ENCODE peak calls at places on chromosomes 12 and 14, in six cellular contexts. K is GM10248, B is GM20000, N is GM12865, F is RWPE1, U is ovary. Z is an unnamed sample.

GRCh38 chr12:57011438-57012424 is 4.6 kb downstream of the TAC3 start:
- DNase-seq in K (peak), B (peak), N (peak), F (no peak), U (no peak), Z (no peak)

GRCh38 chr14:100824156-100824555 is 1.8 kb upstream of the MEG3 start:
- DNase-seq in K (no peak), B (no peak), N (no peak), F (no peak), U (peak), Z (no peak)

GRCh38 chr14:55077155-55077554 is 25.7 kb downstream of the MAPK1IP1L start:
- DNase-seq in K (no peak), B (no peak), N (peak), F (peak), U (no peak), Z (peak)

GRCh38 chr14:101891471-101891870 is 72.9 kb upstream of the DYNC1H1 start:
- DNase-seq in K (no peak), B (no peak), N (no peak), F (no peak), U (no peak), Z (no peak)

GRCh38 chr12:6644257-6644596 is 3.0 kb downstream of the ACRBP start:
- DNase-seq in K (peak), B (no peak), N (no peak), F (no peak), U (no peak), Z (no peak)

GRCh38 chr12:6249580-6249979 is 49.4 kb downstream of the CD9 start:
- DNase-seq in K (no peak), B (no peak), N (no peak), F (no peak), U (no peak), Z (no peak)

GRCh38 chr12:8698132-8698829 is 490 bp downstream of the RIMKLB start:
- DNase-seq in K (peak), B (peak), N (peak), F (peak), U (peak), Z (peak)

GRCh38 chr14:89592961-89593360 is 175.9 kb upstream of the FOXN3 start:
- DNase-seq in K (no peak), B (no peak), N (no peak), F (no peak), U (no peak), Z (no peak)

GRCh38 chr12:48592591-48593086 is 22.8 kb upstream of the LALBA start:
- DNase-seq in K (no peak), B (no peak), N (no peak), F (no peak), U (no peak), Z (no peak)

GRCh38 chr12:48629541-48629940 is 52.5 kb downstream of the KANSL2 start:
- DNase-seq in K (no peak), B (no peak), N (peak), F (no peak), U (no peak), Z (no peak)

GRCh38 chr14:29712586-29712985 is 215.1 kb downstream of the PRKD1 start:
- DNase-seq in K (no peak), B (no peak), N (no peak), F (no peak), U (no peak), Z (no peak)

GRCh38 chr12:89278862-89279261 is 73.4 kb downstream of the DUSP6 start:
- DNase-seq in K (no peak), B (no peak), N (no peak), F (no peak), U (no peak), Z (no peak)

GRCh38 chr12:106193404-106194215 is 54.2 kb downstream of the CKAP4 start:
- DNase-seq in K (no peak), B (no peak), N (no peak), F (no peak), U (no peak), Z (no peak)

GRCh38 chr12:56032006-56032405 is 9.7 kb upstream of the RPS26 start:
- DNase-seq in K (no peak), B (no peak), N (no peak), F (no peak), U (no peak), Z (no peak)

GRCh38 chr14:99654235-99655000 is 9.5 kb downstream of the HHIPL1 start:
- DNase-seq in K (no peak), B (no peak), N (peak), F (peak), U (peak), Z (peak)

GRCh38 chr12:124449623-124450375 is 117.6 kb downstream of the NCOR2 start:
- DNase-seq in K (no peak), B (no peak), N (no peak), F (no peak), U (no peak), Z (no peak)

GRCh38 chr14:93788557-93789365 is 476 bp upstream of the PRIMA1 start:
- DNase-seq in K (no peak), B (no peak), N (no peak), F (peak), U (peak), Z (peak)
- TF ChIP-seq CTCF in K (no peak), B (no peak), N (no peak), F (peak), U (peak), Z (peak)

DNA sequence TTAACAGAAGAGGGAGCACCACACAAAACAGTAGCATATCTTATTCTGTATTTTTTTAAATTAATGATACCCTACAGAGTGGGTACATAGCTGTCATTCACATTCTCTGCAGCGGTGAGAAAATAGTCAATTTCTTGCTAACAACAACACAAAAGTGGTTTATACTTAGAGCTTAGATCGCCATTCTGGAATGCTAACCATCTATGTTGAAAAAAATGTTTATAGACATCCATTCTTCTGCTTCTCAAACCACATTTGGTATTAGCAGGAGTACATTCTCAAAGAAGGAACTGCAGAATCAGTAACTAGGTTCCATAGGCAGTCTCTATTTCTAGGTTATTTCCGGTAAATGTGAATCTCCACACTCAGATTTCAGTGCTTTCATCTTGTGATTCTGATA is 185.9 kb downstream of the PPFIA2 start:
- DNase-seq in K (no peak), B (no peak), N (no peak), F (no peak), U (no peak), Z (no peak)
- TF ChIP-seq CTCF in K (no peak), B (no peak), N (no peak), F (no peak), U (no peak), Z (no peak)

GRCh38 chr12:104825408-104825807 is 132.7 kb downstream of the SLC41A2 start:
- DNase-seq in K (no peak), B (no peak), N (peak), F (no peak), U (no peak), Z (no peak)
- TF ChIP-seq CTCF in K (no peak), B (peak), N (peak), F (no peak), U (no peak), Z (no peak)

GRCh38 chr12:101670007-101670671 is 27.3 kb upstream of the CHPT1 start:
- DNase-seq in K (peak), B (peak), N (peak), F (no peak), U (no peak), Z (no peak)
- TF ChIP-seq CTCF in K (peak), B (peak), N (peak), F (no peak), U (peak), Z (peak)

DNA sequence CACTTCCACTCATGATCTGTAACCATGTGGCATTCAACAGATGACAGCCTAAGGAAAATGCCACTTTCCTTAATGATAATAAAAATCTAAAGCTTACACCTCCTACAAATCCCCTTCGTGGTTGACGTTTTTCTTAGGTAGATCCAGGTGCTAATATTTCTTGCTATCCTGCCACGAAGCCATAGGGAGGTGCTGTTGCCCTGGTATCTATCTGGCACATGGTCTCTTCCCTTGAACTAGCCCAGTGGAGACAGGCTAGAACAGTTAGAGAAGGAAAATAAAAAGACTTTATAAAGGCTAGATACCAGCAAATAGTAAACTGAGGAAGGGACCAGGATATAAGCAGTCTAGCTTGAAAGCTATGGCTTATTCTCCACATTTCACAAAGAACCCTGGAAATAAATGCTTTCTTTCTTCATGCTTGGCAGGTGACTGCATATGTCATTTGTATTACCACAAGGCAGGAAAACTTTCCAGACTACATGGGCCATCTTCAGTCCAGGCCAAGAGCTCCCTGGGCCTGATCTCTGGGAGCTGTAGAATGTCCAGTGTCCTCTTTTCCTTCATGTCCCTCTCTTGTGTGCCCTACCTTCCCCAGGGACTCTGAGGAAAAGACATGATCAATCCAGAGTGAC is 15.3 kb downstream of the SPIC start:
- DNase-seq in K (peak), B (no peak), N (peak), F (peak), U (no peak), Z (peak)
- TF ChIP-seq CTCF in K (peak), B (peak), N (peak), F (peak), U (no peak), Z (no peak)

DNA sequence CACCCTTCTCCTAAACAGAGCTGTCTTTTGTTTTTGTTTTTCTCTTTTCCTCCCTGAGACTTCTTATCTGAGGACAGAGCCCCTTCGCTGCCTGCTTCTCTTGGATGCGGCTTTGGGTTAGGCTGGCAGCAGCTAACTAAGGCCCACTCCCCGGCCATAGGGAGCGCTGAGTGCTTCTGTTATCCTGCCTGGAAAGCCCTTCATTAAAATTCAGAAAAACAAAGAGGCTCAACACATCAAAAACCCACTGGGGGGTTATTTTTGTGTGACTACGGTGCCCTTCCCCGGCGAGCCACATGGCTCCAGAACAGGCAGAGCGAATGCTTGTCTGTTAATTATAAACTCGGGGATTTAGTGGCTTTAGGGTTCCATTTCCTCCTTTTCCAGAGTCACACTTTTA is 67.3 kb upstream of the GPATCH2L start:
- DNase-seq in K (no peak), B (no peak), N (no peak), F (no peak), U (no peak), Z (no peak)
- TF ChIP-seq CTCF in K (no peak), B (no peak), N (no peak), F (no peak), U (no peak), Z (no peak)

DNA sequence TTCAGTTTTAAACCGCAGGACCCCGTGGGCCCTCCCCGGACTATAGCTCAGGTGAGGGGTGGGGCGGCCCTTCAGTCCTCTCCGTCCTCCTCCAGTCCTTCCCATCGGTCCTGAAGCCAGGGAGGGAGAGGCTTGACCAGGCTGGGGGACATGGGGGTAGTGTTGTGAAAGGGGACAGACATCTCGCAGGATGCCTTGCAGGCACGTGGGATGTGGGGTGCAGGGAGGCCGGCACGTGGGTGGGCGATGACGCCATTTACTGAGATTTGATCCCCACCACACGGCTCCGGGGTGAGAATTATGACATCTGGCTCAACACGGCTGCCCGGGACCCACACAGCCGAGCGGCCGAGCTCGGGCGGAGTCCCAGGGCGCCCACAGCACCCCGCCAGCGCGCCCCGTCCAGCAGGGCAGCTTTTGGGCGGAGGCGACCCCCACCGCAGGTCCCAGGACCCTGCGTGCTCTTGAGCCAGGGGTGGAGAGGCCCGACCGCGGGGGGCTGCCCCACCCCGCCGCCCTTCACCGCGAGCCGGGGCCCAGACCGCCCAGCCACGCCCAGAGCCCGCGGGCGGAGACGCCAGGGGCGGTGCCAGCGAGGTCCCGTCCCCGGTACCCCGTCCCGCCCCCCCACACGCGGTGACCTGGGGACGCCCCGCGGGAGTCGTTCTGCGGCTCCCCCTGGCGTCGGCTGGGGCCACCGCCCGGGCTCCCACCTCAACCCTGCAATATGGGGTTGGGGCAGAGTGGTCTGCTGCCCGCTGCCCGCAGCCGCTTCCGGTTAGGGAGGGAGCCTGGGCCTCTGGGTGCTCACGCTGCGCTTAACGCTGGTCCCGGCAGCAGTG is 3.3 kb upstream of the EXOC3L4 start:
- DNase-seq in K (peak), B (peak), N (peak), F (no peak), U (peak), Z (peak)
- TF ChIP-seq CTCF in K (peak), B (peak), N (peak), F (peak), U (no peak), Z (peak)

DNA sequence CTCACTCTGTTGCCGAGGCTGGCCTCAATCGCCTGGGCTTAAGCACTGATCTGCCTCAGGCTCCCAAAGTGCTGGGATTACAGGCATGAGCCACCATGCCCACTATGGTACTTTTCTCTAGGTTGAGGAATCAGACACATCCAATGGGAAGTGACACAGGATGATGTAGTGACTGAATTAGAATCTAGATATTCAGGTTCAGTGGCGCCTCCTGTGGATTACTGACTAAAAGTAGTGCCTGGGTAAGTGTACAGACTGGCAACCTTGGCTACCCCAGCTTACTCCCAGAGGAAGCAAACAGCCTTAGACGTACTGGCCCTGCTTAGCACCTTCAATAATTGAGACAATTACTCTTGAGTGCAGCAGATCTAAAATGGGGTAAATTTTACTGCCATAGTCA is 22.8 kb downstream of the GALNT8 start:
- DNase-seq in K (no peak), B (no peak), N (no peak), F (no peak), U (no peak), Z (no peak)
- TF ChIP-seq CTCF in K (no peak), B (no peak), N (no peak), F (no peak), U (no peak), Z (no peak)

GRCh38 chr12:26770239-26771070 is 62.5 kb downstream of the ITPR2 start:
- DNase-seq in K (no peak), B (no peak), N (no peak), F (no peak), U (no peak), Z (no peak)
- TF ChIP-seq CTCF in K (no peak), B (no peak), N (no peak), F (no peak), U (no peak), Z (no peak)